ENCODE peak calls at places on chromosomes 16 and 17, in four cellular contexts. T is stimulated activated CD8-positive, alpha-beta memory T cell treated with anti-CD3 and anti-CD28 coated beads, Interleukin-7, amount 100 ng/mL, for 24 hours; G is Panc1; M is memory B cell. A is an unnamed sample.

GRCh38 chr16:49461517-49461951 is 87.9 kb downstream of the C16orf78 start:
- DNase-seq in T (no peak), G (no peak), M (no peak), A (no peak)

GRCh38 chr17:82933006-82933310 is 93.1 kb upstream of the ZNF750 start:
- DNase-seq in T (no peak), G (no peak), M (no peak), A (no peak)

GRCh38 chr17:58969156-58969555 is 137.5 kb downstream of the TRIM37 start:
- DNase-seq in T (no peak), G (no peak), M (no peak), A (no peak)

GRCh38 chr17:58630883-58631522 is 60.8 kb downstream of the TEX14 start:
- DNase-seq in T (no peak), G (no peak), M (peak; percentile 29), A (no peak)

GRCh38 chr17:40726919-40727318 is 23.4 kb upstream of the KRT24 start:
- DNase-seq in T (no peak), G (no peak), M (no peak), A (peak; percentile 1)

GRCh38 chr16:85390511-85391174 is 222.5 kb upstream of the GSE1 start:
- DNase-seq in T (no peak), G (no peak), M (no peak), A (no peak)

GRCh38 chr17:19645608-19646250 is 2.8 kb upstream of the ALDH3A2 start:
- DNase-seq in T (peak; percentile 5), G (no peak), M (no peak), A (peak; percentile 30)

GRCh38 chr17:55430531-55431228 is 9.0 kb upstream of the MMD start:
- DNase-seq in T (no peak), G (no peak), M (no peak), A (no peak)

GRCh38 chr17:46003907-46004748 is 5.1 kb downstream of the STH start:
- DNase-seq in T (no peak), G (no peak), M (no peak), A (no peak)

GRCh38 chr17:83109793-83110645 is 30.6 kb downstream of the METRNL start:
- DNase-seq in T (no peak), G (peak; percentile 22), M (no peak), A (no peak)

GRCh38 chr17:80253631-80254395 is 6.8 kb upstream of the RNF213 start:
- DNase-seq in T (no peak), G (no peak), M (no peak), A (no peak)

GRCh38 chr17:75698659-75699058 is 22.6 kb upstream of the ITGB4 start:
- DNase-seq in T (no peak), G (no peak), M (no peak), A (no peak)

GRCh38 chr17:7707446-7707845 is 2.4 kb downstream of the EFNB3 start:
- DNase-seq in T (no peak), G (no peak), M (no peak), A (no peak)